ENCODE peak calls at places on chromosomes 11 and 22, in nine cellular contexts. K is right atrium auricular region, X is heart left ventricle, O is adrenal gland, G is AG04449, W is lower leg skin, Z is pancreas, V is GM23338, Y is cardiac muscle cell. J is an unnamed sample.

GRCh38 chr11:72569966-72570892 is 104.0 kb downstream of the PDE2A start:
- DNase-seq in K (no peak), W (peak), Y (no peak), G (peak), Z (no peak), V (no peak), O (no peak), X (no peak), J (no peak)

GRCh38 chr11:77407613-77408012 is 66.3 kb downstream of the PAK1 start:
- DNase-seq in Y (peak), G (peak), K (no peak), Z (peak), V (peak), O (peak), W (no peak), X (peak), J (peak)

GRCh38 chr11:134592391-134592990 is 180.4 kb upstream of the B3GAT1 start:
- DNase-seq in Y (peak), O (no peak), G (no peak), X (no peak), V (peak), Z (no peak), W (no peak), K (no peak), J (no peak)

GRCh38 chr11:72754544-72755155 is 2.4 kb upstream of the ARAP1 start:
- DNase-seq in Z (no peak), V (peak), W (no peak), Y (no peak), K (no peak), O (no peak), G (no peak), X (no peak), J (no peak)

GRCh38 chr11:73308963-73309960 is 1.2 kb downstream of the ARHGEF17 start:
- DNase-seq in Y (peak), V (peak), W (peak), X (peak), G (peak), O (peak), K (peak), Z (peak), J (peak)

GRCh38 chr11:70036971-70037882 is 40.9 kb upstream of the ANO1 start:
- DNase-seq in K (peak), Y (no peak), Z (no peak), W (peak), O (no peak), G (no peak), X (no peak), V (no peak), J (no peak)

GRCh38 chr22:39478461-39478860 is 21.6 kb downstream of the MGAT3 start:
- DNase-seq in O (no peak), K (no peak), V (peak), G (no peak), X (no peak), Y (peak), W (no peak), Z (peak), J (no peak)

GRCh38 chr11:111977141-111978027 is 40.2 kb downstream of the DIXDC1 start:
- DNase-seq in W (peak), K (peak), O (peak), X (peak), Y (peak), G (no peak), Z (peak), V (peak), J (no peak)

GRCh38 chr11:124837491-124837856 is 27.8 kb upstream of the ROBO3 start:
- DNase-seq in Z (no peak), K (no peak), W (no peak), V (peak), X (no peak), G (peak), O (no peak), Y (peak), J (peak)

GRCh38 chr11:119432484-119433368 is 9.8 kb upstream of the THY1 start:
- DNase-seq in G (no peak), V (peak), X (no peak), Z (no peak), Y (no peak), K (no peak), O (no peak), W (no peak), J (peak)

GRCh38 chr11:16925495-16926065 is 88.6 kb downstream of the PLEKHA7 start:
- DNase-seq in W (no peak), K (no peak), G (no peak), Y (peak), V (peak), X (peak), Z (peak), O (peak), J (no peak)

GRCh38 chr11:16926868-16927267 is 87.3 kb downstream of the PLEKHA7 start:
- DNase-seq in X (no peak), K (no peak), Y (no peak), O (no peak), G (no peak), V (peak), Z (no peak), W (no peak), J (no peak)

GRCh38 chr11:16924462-16924825 is 89.8 kb downstream of the PLEKHA7 start:
- DNase-seq in K (no peak), O (no peak), W (no peak), X (no peak), Z (no peak), V (no peak), G (no peak), Y (no peak), J (no peak)

GRCh38 chr11:16923987-16924386 is 90.2 kb downstream of the PLEKHA7 start:
- DNase-seq in X (no peak), G (no peak), V (no peak), Z (no peak), Y (no peak), O (no peak), W (no peak), K (no peak), J (no peak)

DNA sequence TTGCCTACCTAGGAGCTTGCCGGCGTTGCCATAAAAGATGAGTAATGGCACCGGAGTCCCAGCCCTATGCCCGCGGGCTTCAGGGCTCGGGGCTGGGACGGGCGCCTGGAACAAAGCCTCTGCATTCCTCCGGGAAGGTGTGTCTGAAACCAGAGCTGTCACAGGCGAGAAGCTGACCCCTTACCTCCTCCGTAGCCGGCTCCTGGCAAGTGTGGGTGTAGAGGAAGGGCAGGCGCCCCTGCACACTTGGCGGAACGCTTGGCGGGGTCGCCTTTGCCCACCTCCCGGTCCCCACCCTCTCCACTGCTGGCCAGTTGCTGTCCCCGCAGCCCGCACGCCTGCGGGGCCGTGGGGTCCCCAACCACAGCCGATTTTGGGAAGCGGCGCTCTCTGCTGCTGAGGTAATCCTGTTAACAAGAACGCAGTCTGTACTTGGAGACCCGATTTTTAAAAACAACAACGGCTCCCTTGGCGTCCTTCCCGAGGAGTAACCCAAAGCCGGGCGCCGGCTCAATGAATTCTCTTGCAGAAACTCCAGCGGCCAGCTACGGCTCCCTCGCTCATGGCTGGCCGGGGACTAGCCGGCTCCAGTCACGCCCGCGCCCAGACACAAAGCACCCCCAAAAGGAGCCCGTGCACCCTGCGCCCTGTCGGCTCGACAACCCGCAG is 89.3 kb downstream of the PLEKHA7 start:
- DNase-seq in G (no peak), W (no peak), K (no peak), V (peak), X (peak), O (no peak), Z (peak), Y (peak), J (no peak)
- H3K4me3 ChIP-seq in G (peak), W (peak), K (peak), V (peak), X (peak), O (no peak), Z (peak), Y (peak), J (peak)

DNA sequence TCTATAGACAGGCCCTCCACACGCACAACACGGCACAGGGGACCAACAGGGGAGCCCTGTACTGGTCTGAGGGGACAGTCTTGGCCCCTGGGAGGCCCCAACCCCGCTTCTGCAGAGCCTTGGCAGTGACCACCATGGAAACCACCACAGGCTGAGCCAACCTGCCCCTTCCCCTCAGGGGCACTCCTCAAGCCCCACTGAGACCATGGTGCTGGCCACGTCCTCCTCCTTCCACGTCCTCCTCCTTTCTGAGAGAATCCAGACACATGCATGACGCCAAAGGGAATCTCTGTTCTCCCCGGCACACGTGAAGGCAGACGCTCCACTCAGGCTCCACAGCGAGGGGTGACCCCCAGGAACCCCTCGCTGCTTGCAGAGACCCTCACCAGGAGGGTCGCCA is 2.7 kb downstream of the BRD1 start:
- DNase-seq in K (no peak), W (no peak), V (no peak), G (no peak), Y (no peak), Z (no peak), X (no peak), O (no peak), J (no peak)
- H3K4me3 ChIP-seq in K (no peak), W (no peak), V (no peak), G (peak), Y (no peak), Z (no peak), X (peak), O (no peak), J (peak)

DNA sequence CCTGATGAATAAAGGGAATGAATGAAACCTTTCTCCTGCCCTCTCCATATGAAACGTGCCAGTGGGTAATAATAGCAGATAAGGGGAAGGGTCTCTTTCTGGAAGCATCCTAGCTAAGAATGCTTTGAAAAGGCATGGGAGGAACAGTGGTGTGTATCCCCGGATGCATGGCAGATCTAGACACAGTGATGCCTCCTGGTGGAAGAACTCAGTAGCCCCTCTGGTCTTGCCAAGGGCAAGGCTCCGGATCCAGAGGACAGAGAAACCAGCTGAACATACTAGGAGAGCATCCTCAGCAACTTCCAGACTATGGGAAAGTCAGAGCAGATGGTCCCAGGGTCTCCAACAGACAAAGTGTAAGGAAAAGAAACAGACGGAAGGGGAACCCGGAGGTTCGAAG is 6.4 kb downstream of the BAIAP2L2 start:
- DNase-seq in G (no peak), Z (no peak), V (peak), O (no peak), W (no peak), Y (peak), X (no peak), K (no peak), J (no peak)
- H3K4me3 ChIP-seq in G (no peak), Z (no peak), V (no peak), O (no peak), W (no peak), Y (no peak), X (no peak), K (no peak), J (no peak)

GRCh38 chr11:64713781-64714363 is 9.1 kb downstream of the NRXN2 start:
- DNase-seq in K (no peak), Y (peak), W (no peak), V (peak), Z (no peak), O (no peak), X (no peak), G (no peak), J (no peak)
- H3K4me3 ChIP-seq in K (no peak), Y (no peak), W (no peak), V (peak), Z (no peak), O (no peak), X (no peak), G (no peak), J (no peak)

GRCh38 chr11:43546561-43547410 is 133.8 kb upstream of the HSD17B12 start:
- DNase-seq in Z (no peak), Y (no peak), X (no peak), V (no peak), G (no peak), O (peak), W (no peak), K (no peak), J (no peak)
- H3K4me3 ChIP-seq in Z (peak), Y (no peak), X (no peak), V (peak), G (no peak), O (no peak), W (no peak), K (no peak), J (peak)

DNA sequence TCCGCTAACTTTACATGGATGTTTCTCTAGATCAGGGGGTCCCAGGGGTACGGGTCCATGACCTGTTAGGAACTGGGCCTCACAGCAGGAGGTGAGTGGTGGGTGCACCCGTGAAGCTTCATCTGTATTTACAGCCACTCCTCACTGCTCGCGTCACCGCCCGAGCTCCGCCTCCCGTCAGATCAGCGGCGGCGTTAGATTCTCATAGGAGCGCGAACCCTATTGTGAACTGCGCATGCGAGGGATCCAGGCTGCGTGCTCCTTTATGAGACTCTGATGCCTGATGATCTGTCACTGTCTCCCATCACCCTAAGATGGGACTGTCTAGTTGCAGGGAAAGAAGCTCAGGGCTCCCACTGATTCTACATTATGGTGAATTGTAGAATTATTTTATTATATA is 31.8 kb downstream of the MRGPRD start:
- DNase-seq in O (no peak), Z (no peak), K (no peak), W (no peak), Y (no peak), X (no peak), V (no peak), G (no peak), J (no peak)
- H3K4me3 ChIP-seq in O (no peak), Z (no peak), K (no peak), W (no peak), Y (no peak), X (no peak), V (no peak), G (no peak), J (no peak)

GRCh38 chr11:1772270-1773130 is 8.8 kb upstream of the CTSD start:
- DNase-seq in V (peak), O (peak), W (peak), X (no peak), K (no peak), G (no peak), Z (peak), Y (no peak), J (peak)

GRCh38 chr11:1771700-1772099 is 8.0 kb upstream of the CTSD start:
- DNase-seq in Z (no peak), V (no peak), X (no peak), O (no peak), G (no peak), W (peak), K (no peak), Y (no peak), J (peak)

GRCh38 chr11:1774886-1775285 is 11.2 kb upstream of the CTSD start:
- DNase-seq in V (no peak), W (peak), Y (no peak), G (no peak), X (no peak), K (no peak), Z (no peak), O (no peak), J (no peak)

GRCh38 chr11:1773711-1774550 is 10.2 kb upstream of the CTSD start:
- DNase-seq in Z (no peak), G (no peak), K (no peak), X (no peak), W (no peak), O (no peak), V (no peak), Y (no peak), J (no peak)

GRCh38 chr11:1773131-1773510 is 9.4 kb upstream of the CTSD start:
- DNase-seq in K (no peak), G (no peak), X (no peak), O (no peak), Z (no peak), Y (no peak), W (peak), V (no peak), J (no peak)
- H3K4me3 ChIP-seq in K (no peak), G (no peak), X (no peak), O (no peak), Z (no peak), Y (no peak), W (no peak), V (no peak), J (no peak)

J was measured in skeletal muscle cell.